ENCODE peak calls at places on chromosomes 5 and 9, in five cellular contexts. Z is cardiac muscle cell, G is heart left ventricle, Q is endodermal cell, S is PC-3. E is an unnamed sample.

GRCh38 chr5:156678484-156678883 is 171.6 kb upstream of the PPP1R2B start:
- DNase-seq in Z (no peak), S (peak; percentile 52), G (no peak), Q (no peak), E (no peak)

GRCh38 chr5:7673658-7674057 is 177.3 kb downstream of the CFAP90 start:
- DNase-seq in G (no peak), Z (no peak), S (no peak), Q (no peak), E (no peak)

GRCh38 chr5:43514471-43514815 is 505 bp downstream of the C5orf34 start:
- DNase-seq in Z (peak; percentile 76), Q (no peak), G (no peak), S (peak; percentile 53), E (no peak)

GRCh38 chr9:127838375-127839078 is 15.9 kb downstream of the ENG start:
- DNase-seq in S (peak; percentile 69), Z (peak; percentile 94), Q (no peak), G (peak; percentile 86), E (no peak)

GRCh38 chr9:14428781-14429230 is 114.9 kb upstream of the NFIB start:
- DNase-seq in G (peak; percentile 74), Z (peak; percentile 91), S (peak; percentile 73), Q (peak; percentile 94), E (peak; percentile 88)

GRCh38 chr5:43037929-43038510 is 2.1 kb downstream of the ANXA2R start:
- DNase-seq in G (no peak), Q (peak; percentile 65), S (peak; percentile 82), Z (peak; percentile 82), E (no peak)

GRCh38 chr9:37220971-37221370 is 100.6 kb downstream of the ZCCHC7 start:
- DNase-seq in Q (no peak), Z (peak; percentile 34), S (no peak), G (no peak), E (no peak)

GRCh38 chr5:113367586-113367985 is 67.2 kb downstream of the TSSK1B start:
- DNase-seq in Q (peak; percentile 61), S (no peak), Z (no peak), G (no peak), E (no peak)

GRCh38 chr9:123390337-123391135 is 34.5 kb downstream of the CRB2 start:
- DNase-seq in Q (no peak), S (no peak), G (no peak), Z (no peak), E (no peak)

DNA sequence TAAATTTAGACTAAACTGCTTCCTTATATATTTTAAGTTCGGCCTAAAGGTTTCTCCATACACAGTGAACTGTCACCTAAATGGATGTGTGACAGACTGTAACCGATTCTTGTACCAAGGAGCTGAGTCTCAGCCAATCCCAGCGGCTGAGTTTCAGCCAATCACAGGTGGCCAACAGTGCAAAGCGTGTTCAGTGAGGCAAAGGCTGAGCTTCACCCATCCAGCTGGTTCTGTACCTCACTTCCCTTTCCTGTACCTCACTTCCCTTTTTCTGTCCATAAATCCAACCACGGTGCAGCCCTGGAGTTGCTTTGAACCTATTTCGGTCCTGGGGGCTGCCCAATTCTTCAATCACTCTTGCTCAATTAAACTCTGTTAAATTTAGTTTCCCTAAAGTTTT is 15.7 kb upstream of the TBC1D9B start:
- DNase-seq in G (no peak), Z (no peak), Q (no peak), S (no peak), E (peak; percentile 24)
- H3K27ac ChIP-seq in G (no peak overlapping the region), Z (no peak overlapping the region), Q (no peak overlapping the region), S (no peak overlapping the region), E (no peak overlapping the region)

DNA sequence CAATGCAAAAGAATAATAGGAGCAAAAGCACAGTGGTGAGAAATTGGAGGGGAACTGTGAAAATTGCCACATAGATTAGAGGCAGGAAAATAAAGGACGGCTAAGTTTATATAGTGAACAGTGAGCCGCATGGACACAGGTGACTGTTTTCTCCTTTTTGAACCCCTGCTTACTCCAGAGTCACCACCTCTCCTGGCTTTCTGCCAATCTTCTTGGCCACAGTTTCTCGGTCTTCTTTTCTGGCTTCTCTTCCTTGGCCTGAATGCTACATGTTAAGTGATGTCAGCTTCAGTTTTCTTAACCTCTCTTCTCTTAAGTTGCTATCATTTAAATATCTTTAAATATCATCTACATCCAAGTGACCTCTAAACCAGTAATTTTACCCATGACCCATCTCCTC is 47.3 kb upstream of the CDKN2B start:
- DNase-seq in S (no peak), G (no peak), Z (no peak), Q (no peak), E (no peak)
- H3K36me3 ChIP-seq in S (no peaks in the 10 kb centered on the region), G (no peaks in the 10 kb centered on the region), Z (no peaks in the 10 kb centered on the region), Q (no peaks in the 10 kb centered on the region), E (peaks cover 4% of the 10 kb centered on the region)

GRCh38 chr9:137478613-137479314 is 19.6 kb upstream of the NSMF start:
- DNase-seq in G (peak; percentile 58), Z (no peak), Q (peak; percentile 80), S (no peak), E (peak; percentile 79)
- H3K27ac ChIP-seq in G (no peak overlapping the region), Z (no peak overlapping the region), Q (peak overlapping the region; percentile 17), S (no peak overlapping the region), E (no peak overlapping the region)

GRCh38 chr5:109844695-109845094 is 155.0 kb downstream of the MAN2A1 start:
- DNase-seq in Z (peak; percentile 42), S (peak; percentile 22), Q (no peak), G (no peak), E (peak; percentile 21)
- H3K36me3 ChIP-seq in Z (no peaks in the 10 kb centered on the region), S (no peaks in the 10 kb centered on the region), Q (peaks cover 64% of the 10 kb centered on the region), G (no peaks in the 10 kb centered on the region), E (peaks cover 37% of the 10 kb centered on the region)

DNA sequence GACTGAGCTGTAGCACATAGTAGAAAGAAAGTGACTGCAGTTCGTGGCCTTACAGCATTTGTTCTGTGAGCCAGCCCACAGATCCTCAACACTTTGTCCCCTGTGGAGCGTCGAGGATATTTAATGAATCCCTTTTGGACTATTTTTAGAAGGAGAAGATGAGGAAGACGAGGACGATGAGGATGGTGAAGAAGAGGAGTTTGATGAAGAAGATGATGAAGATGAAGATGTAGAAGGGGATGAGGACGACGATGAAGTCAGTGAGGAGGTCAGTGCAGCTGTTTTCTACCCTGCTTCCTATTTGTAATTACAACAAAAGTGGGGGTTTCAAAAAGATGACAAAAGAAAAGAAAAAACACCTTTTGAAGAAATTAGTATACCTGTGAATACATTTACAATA is 28.0 kb downstream of the ANP32B start:
- DNase-seq in S (no peak), Q (no peak), G (no peak), Z (no peak), E (no peak)
- H3K27ac ChIP-seq in S (no peak overlapping the region), Q (no peak overlapping the region), G (no peak overlapping the region), Z (no peak overlapping the region), E (no peak overlapping the region)

DNA sequence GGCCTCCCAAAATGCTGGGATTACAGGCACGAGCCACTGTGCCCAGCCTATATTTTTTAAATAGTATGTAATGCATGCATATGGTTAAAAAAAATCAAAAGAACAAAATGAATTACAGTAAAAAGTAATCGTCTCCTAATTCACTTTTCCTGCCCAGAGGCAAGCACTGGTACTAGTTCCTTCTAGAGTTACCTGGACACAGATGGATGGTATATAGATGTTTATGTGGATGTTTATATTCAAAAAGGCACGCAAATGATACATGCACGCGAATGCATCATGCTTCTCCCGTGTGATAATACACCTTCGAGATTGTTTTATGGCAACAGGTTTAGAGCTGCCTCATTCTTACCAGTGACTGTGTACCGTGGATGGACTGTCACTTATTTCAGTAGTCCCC is 21.4 kb downstream of the ABL1 start:
- DNase-seq in S (no peak), Q (no peak), Z (no peak), G (no peak), E (no peak)
- H3K36me3 ChIP-seq in S (peaks cover 6% of the 10 kb centered on the region), Q (peaks cover 58% of the 10 kb centered on the region), Z (peaks cover 40% of the 10 kb centered on the region), G (peaks cover 18% of the 10 kb centered on the region), E (peaks cover 35% of the 10 kb centered on the region)

DNA sequence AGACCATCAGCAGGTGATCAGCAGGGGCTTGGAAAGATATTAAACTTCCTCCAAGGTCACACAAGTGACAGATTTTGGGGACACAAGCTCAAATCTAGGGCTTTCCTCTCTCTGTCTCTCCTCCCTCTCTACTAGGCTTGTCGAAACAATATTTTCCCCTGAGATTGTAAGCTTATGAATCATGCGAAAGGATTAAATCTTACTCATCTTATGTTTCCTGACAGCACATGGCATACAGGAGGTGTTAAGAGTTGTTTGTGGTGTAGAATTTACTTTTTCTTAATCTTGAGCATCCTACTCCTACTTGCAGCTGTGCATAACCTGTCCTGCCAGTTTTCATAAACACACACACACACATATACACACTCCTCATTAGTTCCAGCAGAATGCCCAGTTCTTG is 186.3 kb downstream of the MARCHF11 start:
- DNase-seq in Z (peak; percentile 41), Q (no peak), G (no peak), S (peak; percentile 62), E (peak; percentile 24)
- H3K27ac ChIP-seq in Z (no peak overlapping the region), Q (no peak overlapping the region), G (no peak overlapping the region), S (peak overlapping the region; percentile 62), E (no peak overlapping the region)

GRCh38 chr5:68285075-68285827 is 69.7 kb downstream of the PIK3R1 start:
- DNase-seq in G (no peak), Z (no peak), Q (no peak), S (no peak), E (no peak)
- H3K36me3 ChIP-seq in G (peaks cover 10% of the 10 kb centered on the region), Z (peaks cover 14% of the 10 kb centered on the region), Q (peaks cover 34% of the 10 kb centered on the region), S (no peaks in the 10 kb centered on the region), E (no peaks in the 10 kb centered on the region)

E was measured in SJCRH30.